ENCODE peak calls at places on chromosomes 12 and 14, in seven cellular contexts. V, Z, E, S, K, F and J are unnamed samples.

GRCh38 chr12:68326720-68327119 is 5.4 kb downstream of the MDM1 start:
- DNase-seq in S (no peak), V (no peak), Z (no peak), F (no peak), K (no peak), E (peak; percentile 57), J (no peak)

GRCh38 chr14:20799955-20800544 is 2.6 kb downstream of the RNASE1 start:
- DNase-seq in V (no peak), Z (no peak), S (peak; percentile 78), F (peak; percentile 19), E (peak; percentile 87), K (no peak), J (no peak)

GRCh38 chr14:36700656-36701055 is 39.0 kb downstream of the PAX9 start:
- DNase-seq in Z (no peak), F (no peak), K (no peak), S (no peak), V (no peak), E (no peak), J (no peak)

GRCh38 chr12:77007476-77007875 is 57.9 kb downstream of the E2F7 start:
- DNase-seq in K (no peak), S (no peak), Z (no peak), E (no peak), V (no peak), F (no peak), J (no peak)

GRCh38 chr12:130281157-130281799 is 56.4 kb upstream of the PIWIL1 start:
- DNase-seq in Z (no peak), F (no peak), K (peak; percentile 79), V (no peak), S (no peak), E (no peak), J (peak; percentile 24)

GRCh38 chr12:84913151-84913550 is 552 bp upstream of the SLC6A15 start:
- DNase-seq in E (no peak), F (no peak), V (no peak), S (no peak), K (no peak), Z (peak; percentile 21), J (no peak)

GRCh38 chr12:5114436-5114835 is 70.8 kb downstream of the KCNA5 start:
- DNase-seq in F (no peak), V (no peak), E (no peak), Z (peak; percentile 38), S (peak; percentile 41), K (no peak), J (no peak)

GRCh38 chr12:102010265-102010994 is 51.4 kb downstream of the WASHC3 start:
- DNase-seq in F (no peak), E (peak; percentile 23), S (no peak), V (no peak), K (no peak), Z (no peak), J (no peak)

DNA sequence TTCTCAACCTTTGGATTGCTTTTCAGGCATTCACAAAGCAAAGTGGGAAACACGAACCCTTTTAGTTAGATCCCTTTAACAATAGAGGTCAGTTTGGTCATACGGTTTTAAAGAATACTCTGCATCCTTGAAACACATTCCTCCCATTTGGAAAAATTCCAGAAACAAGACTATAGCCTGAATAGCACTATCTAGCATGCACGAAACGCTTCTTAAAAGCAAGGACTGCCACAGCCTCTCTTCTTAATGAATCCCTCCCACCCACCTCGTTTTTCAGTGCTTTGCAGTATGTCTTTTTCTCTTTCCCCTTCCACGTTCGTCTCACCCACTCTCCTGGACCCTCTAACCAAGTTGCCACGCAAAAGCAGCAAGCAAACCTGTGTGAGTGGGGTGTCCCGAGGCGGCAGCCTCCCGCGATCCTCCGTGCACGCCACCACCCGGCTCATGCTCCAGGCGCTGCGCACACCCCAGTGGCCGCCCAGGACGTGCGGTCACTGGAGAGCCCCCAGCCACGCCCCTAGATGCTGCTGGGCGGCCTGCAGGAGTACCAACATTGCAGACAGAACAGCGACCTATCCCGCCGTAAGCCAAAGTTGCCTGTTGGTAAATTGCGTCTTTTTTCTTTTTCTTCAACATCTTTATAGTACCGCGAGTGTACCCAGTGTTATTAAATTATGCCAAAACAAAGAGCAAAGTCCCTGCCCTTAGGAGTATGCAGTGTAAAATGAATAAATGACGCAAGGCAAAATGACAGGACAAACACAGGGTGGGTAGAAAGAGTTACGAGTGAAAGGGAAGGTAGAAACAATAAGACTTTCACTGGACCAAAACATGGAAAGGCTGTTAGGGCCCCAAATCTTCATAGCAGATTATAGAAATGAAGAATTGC is at the start of gene SLC38A4:
- DNase-seq in E (no peak), K (peak; percentile 41), V (peak; percentile 25), F (no peak), S (no peak), Z (no peak), J (no peak)
- TF ChIP-seq CTCF in E (no peak), K (no peak), V (no peak), F (no peak), S (no peak), Z (no peak), J (no peak)

GRCh38 chr12:118034429-118035193 is 18.1 kb downstream of the RFC5 start:
- DNase-seq in F (no peak), K (no peak), E (no peak), Z (peak; percentile 56), V (no peak), S (no peak), J (no peak)
- TF ChIP-seq CTCF in F (no peak), K (no peak), E (no peak), Z (peak; percentile 34), V (no peak), S (no peak), J (peak; percentile 61)

DNA sequence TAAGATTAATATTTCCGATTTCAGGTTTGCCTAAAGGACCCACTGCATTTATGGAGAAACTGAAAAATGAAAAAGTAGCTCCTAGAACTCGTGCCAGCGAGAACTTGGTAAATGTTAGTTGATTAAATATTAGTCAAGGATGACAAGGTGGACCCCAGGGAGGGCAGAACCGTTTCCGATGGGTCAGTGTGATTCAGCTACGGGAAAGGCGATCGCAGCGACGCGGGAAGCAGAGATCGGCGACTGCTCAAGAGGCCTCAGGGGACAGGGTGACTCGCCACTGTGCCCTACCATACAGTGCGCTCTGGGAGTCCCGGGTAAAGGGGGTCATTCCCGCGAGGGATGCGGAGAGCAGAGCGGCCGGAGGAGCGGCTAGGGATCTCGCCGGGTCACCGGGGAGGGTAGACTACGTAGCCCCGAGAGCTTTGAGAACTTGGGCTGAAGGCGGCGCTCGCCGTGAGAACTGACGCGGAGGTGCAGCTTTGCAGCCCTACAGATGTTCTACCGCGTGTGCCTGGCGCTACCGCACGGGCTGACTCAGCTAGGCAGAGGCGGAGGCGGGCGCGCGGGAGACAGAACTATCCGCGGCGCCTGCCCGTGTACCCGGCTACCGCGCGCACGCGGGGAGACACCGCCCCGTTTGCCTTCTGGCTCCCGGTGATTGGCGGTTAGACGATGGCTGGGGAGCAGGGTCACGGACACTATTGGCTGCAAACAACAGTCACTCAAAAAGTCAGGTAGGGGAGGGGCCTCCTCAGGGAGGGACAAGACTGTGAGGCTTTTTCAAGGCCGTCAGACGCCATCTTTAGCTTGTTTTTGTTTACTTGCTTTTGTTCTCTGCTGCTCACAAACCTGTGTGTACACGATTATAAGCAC is 3.2 kb downstream of the C14orf93 start:
- DNase-seq in Z (peak; percentile 94), F (peak; percentile 89), K (peak; percentile 95), V (peak; percentile 96), S (peak; percentile 97), E (peak; percentile 93), J (peak; percentile 66)
- TF ChIP-seq CTCF in Z (peak; percentile 32), F (no peak), K (no peak), V (no peak), S (no peak), E (peak; percentile 15), J (peak; percentile 19)

GRCh38 chr14:75991753-75992152 is 6.2 kb downstream of the IFT43 start:
- DNase-seq in F (no peak), Z (no peak), V (no peak), E (no peak), K (no peak), S (no peak), J (no peak)

GRCh38 chr14:75996488-75996887 is 10.9 kb downstream of the IFT43 start:
- DNase-seq in E (no peak), S (no peak), K (no peak), Z (no peak), F (no peak), V (no peak), J (no peak)

GRCh38 chr14:75990297-75990696 is 4.7 kb downstream of the IFT43 start:
- DNase-seq in F (no peak), S (no peak), E (no peak), V (no peak), Z (no peak), K (no peak), J (no peak)

GRCh38 chr14:75995372-75996041 is 9.9 kb downstream of the IFT43 start:
- DNase-seq in V (no peak), K (no peak), E (no peak), F (no peak), Z (no peak), S (no peak), J (no peak)

GRCh38 chr14:75993567-75994041 is 8.0 kb downstream of the IFT43 start:
- DNase-seq in E (no peak), K (no peak), V (no peak), S (no peak), F (no peak), Z (no peak), J (no peak)
- TF ChIP-seq CTCF in E (no peak), K (no peak), V (no peak), S (no peak), F (no peak), Z (no peak), J (no peak)

GRCh38 chr14:72903707-72904106 is 9.8 kb upstream of the DPF3 start:
- DNase-seq in K (no peak), F (no peak), V (no peak), Z (no peak), S (no peak), E (no peak), J (no peak)
- TF ChIP-seq CTCF in K (no peak), F (no peak), V (no peak), Z (no peak), S (no peak), E (no peak), J (no peak)